ENCODE peak calls at places on chromosomes 5 and 9, in six cellular contexts. G is neuronal stem cell; C is Caco-2; I is left ventricle myocardium inferior; L is OCI-LY7; F is CD4-positive, CD25-positive, alpha-beta regulatory T cell. S is an unnamed sample.

GRCh38 chr5:133227897-133228296 is 176.1 kb downstream of the HSPA4 start:
- DNase-seq in F (no peak), C (no peak), L (no peak), I (no peak), G (no peak), S (no peak)

GRCh38 chr9:109290385-109290784 is 30.5 kb downstream of the EPB41L4B start:
- DNase-seq in C (no peak), L (no peak), G (no peak), F (no peak), I (no peak), S (no peak)

GRCh38 chr5:56638061-56638621 is 177.2 kb upstream of the MAP3K1 start:
- DNase-seq in L (no peak), G (no peak), C (peak; percentile 81), F (no peak), I (no peak), S (no peak)

GRCh38 chr9:115157245-115157674 is 39.3 kb upstream of the TNC start:
- DNase-seq in L (no peak), I (no peak), F (no peak), C (peak; percentile 38), G (no peak), S (no peak)

GRCh38 chr5:71586052-71586940 is 844 bp upstream of the MCCC2 start:
- DNase-seq in G (no peak), C (peak; percentile 78), I (no peak), L (peak; percentile 47), F (no peak), S (no peak)

GRCh38 chr5:170159101-170159698 is 53.5 kb downstream of the FOXI1 start:
- DNase-seq in G (no peak), L (no peak), C (no peak), I (no peak), F (no peak), S (no peak)

GRCh38 chr9:98191615-98192502 is 578 bp downstream of the CORO2A start:
- DNase-seq in L (peak; percentile 26), I (no peak), F (peak; percentile 46), C (peak; percentile 66), G (no peak), S (no peak)

GRCh38 chr5:114782869-114783268 is 386.8 kb downstream of the TRIM36 start:
- DNase-seq in I (peak; percentile 63), C (no peak), L (no peak), F (no peak), G (no peak), S (no peak)

GRCh38 chr5:65927497-65928340 is 1.3 kb downstream of the ERBIN start:
- DNase-seq in I (no peak), F (peak; percentile 74), C (peak; percentile 25), L (peak; percentile 68), G (no peak), S (no peak)

GRCh38 chr5:39775058-39775457 is 350.3 kb upstream of the DAB2 start:
- DNase-seq in L (no peak), I (no peak), G (no peak), F (no peak), C (no peak), S (no peak)

GRCh38 chr9:127991017-127991756 is 10.4 kb upstream of the EEIG1 start:
- DNase-seq in F (no peak), C (peak; percentile 27), I (no peak), G (no peak), L (no peak), S (no peak)

GRCh38 chr5:38916802-38917201 is 71.0 kb downstream of the OSMR start:
- DNase-seq in C (no peak), G (no peak), L (no peak), F (no peak), I (no peak), S (no peak)

GRCh38 chr9:123834907-123835562 is 94.9 kb downstream of the DENND1A start:
- DNase-seq in C (no peak), G (peak; percentile 17), L (peak; percentile 32), I (no peak), F (peak; percentile 54), S (no peak)

GRCh38 chr9:19656704-19657103 is 132.1 kb downstream of the SLC24A2 start:
- DNase-seq in F (no peak), L (no peak), I (no peak), G (no peak), C (no peak), S (no peak)

GRCh38 chr5:60494144-60494543 is 205.8 kb downstream of the DEPDC1B start:
- DNase-seq in L (no peak), I (no peak), F (no peak), G (no peak), C (no peak), S (no peak)

GRCh38 chr9:109520475-109521132 is 22.5 kb upstream of the PTPN3 start:
- DNase-seq in C (peak; percentile 79), G (peak; percentile 72), F (peak; percentile 59), I (peak; percentile 24), L (peak; percentile 60), S (no peak)

GRCh38 chr5:122063836-122064235 is 14.2 kb downstream of the LOX start:
- DNase-seq in C (no peak), F (no peak), L (no peak), G (no peak), I (no peak), S (no peak)

GRCh38 chr9:35598863-35599590 is 6.0 kb upstream of the TESK1 start:
- DNase-seq in F (no peak), L (peak; percentile 61), C (peak; percentile 58), I (no peak), G (no peak), S (no peak)

GRCh38 chr5:79333852-79334557 is 98.1 kb downstream of the JMY start:
- DNase-seq in F (no peak), L (peak; percentile 5), I (no peak), G (no peak), C (no peak), S (no peak)

GRCh38 chr5:93579561-93580386 is 1.2 kb downstream of the NR2F1-AS1 start:
- DNase-seq in F (no peak), G (no peak), I (no peak), L (no peak), C (peak; percentile 20), S (no peak)

GRCh38 chr5:12245429-12245828 is 341.2 kb upstream of the CTNND2 start:
- DNase-seq in G (no peak), I (no peak), L (no peak), C (no peak), F (no peak), S (no peak)

GRCh38 chr5:128579111-128579510 is 41.1 kb upstream of the FBN2 start:
- DNase-seq in I (no peak), L (no peak), C (no peak), F (no peak), G (no peak), S (no peak)

GRCh38 chr9:37027582-37028424 is 6.3 kb downstream of the PAX5 start:
- DNase-seq in I (peak; percentile 82), G (peak; percentile 96), C (peak; percentile 98), F (peak; percentile 88), L (peak; percentile 99), S (peak; percentile 52)

GRCh38 chr5:142841511-142842255 is 71.5 kb downstream of the ARHGAP26 start:
- DNase-seq in C (no peak), L (no peak), G (peak; percentile 42), I (peak; percentile 68), F (no peak), S (no peak)

GRCh38 chr5:151695464-151695863 is 8.7 kb upstream of the SPARC start:
- DNase-seq in G (no peak), I (no peak), F (no peak), C (no peak), L (no peak), S (no peak)

GRCh38 chr5:57671371-57671770 is 188.8 kb upstream of the ACTBL2 start:
- DNase-seq in L (no peak), G (no peak), I (no peak), F (no peak), C (no peak), S (no peak)

GRCh38 chr9:119026120-119026519 is 343.1 kb downstream of the BRINP1 start:
- DNase-seq in G (no peak), I (peak; percentile 42), L (no peak), F (no peak), C (no peak), S (no peak)

GRCh38 chr5:138752341-138752950 is 779 bp upstream of the CTNNA1 start:
- DNase-seq in G (peak; percentile 26), L (peak; percentile 25), F (no peak), I (peak; percentile 20), C (peak; percentile 65), S (no peak)

GRCh38 chr5:119360905-119361605 is 5.2 kb downstream of the TNFAIP8 start:
- DNase-seq in G (no peak), I (no peak), C (no peak), F (no peak), L (no peak), S (no peak)

GRCh38 chr5:107418902-107419301 is 251.8 kb downstream of the EFNA5 start:
- DNase-seq in I (no peak), C (no peak), G (no peak), F (no peak), L (no peak), S (no peak)

GRCh38 chr9:70352802-70353201 is 61.7 kb downstream of the KLF9 start:
- DNase-seq in G (no peak), I (no peak), C (no peak), L (no peak), F (peak; percentile 21), S (no peak)

GRCh38 chr9:93640027-93640426 is 63.6 kb downstream of the PHF2 start:
- DNase-seq in L (no peak), G (no peak), F (no peak), C (no peak), I (no peak), S (no peak)

GRCh38 chr5:147234825-147235635 is at the start of gene STK32A:
- DNase-seq in L (no peak), G (peak; percentile 70), I (peak; percentile 34), C (peak; percentile 64), F (no peak), S (no peak)

DNA sequence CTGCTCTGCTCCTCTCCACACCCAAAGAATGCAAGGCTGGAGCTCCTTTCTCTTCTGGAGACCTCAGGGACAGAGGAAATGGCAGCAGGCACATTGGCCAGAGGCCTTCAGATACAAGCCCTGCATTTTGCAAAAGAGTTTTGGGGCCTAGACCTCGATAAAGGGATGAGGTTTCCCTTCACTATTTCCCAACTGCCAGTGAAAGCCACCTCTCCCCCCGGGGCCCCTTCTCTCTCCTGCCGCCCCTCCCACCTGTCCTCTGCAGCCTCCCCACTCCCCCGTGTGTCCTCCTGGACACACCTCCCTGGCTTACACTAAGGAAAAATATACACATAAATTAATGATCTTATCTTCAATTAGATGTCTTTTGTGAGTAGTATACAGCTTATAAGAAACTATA is 21.3 kb upstream of the LMNB1 start:
- DNase-seq in L (no peak), C (no peak), I (no peak), G (no peak), F (no peak), S (no peak)
- H3K4me1 ChIP-seq in L (peaks cover 21% of the 10 kb centered on the region), C (peaks cover 14% of the 10 kb centered on the region), I (no peaks in the 10 kb centered on the region), G (no peaks in the 10 kb centered on the region), F (peaks cover 13% of the 10 kb centered on the region), S (no peaks in the 10 kb centered on the region)

GRCh38 chr9:79257671-79258410 is 313.9 kb upstream of the TLE4 start:
- DNase-seq in I (no peak), F (no peak), G (no peak), C (no peak), L (no peak), S (no peak)
- H3K4me3 ChIP-seq in I (peak overlapping the region; percentile 17), F (no peak overlapping the region), G (no peak overlapping the region), C (no peak overlapping the region), L (no peak overlapping the region), S (no peak overlapping the region)

GRCh38 chr9:68719847-68720246 is 14.8 kb downstream of the PIP5K1B start:
- DNase-seq in F (no peak), L (no peak), C (no peak), I (no peak), G (no peak), S (no peak)
- H3K4me1 ChIP-seq in F (no peaks in the 10 kb centered on the region), L (peaks cover 2% of the 10 kb centered on the region), C (no peaks in the 10 kb centered on the region), I (peaks cover 48% of the 10 kb centered on the region), G (peaks cover 24% of the 10 kb centered on the region), S (no peaks in the 10 kb centered on the region)

GRCh38 chr9:23824241-23825142 is 1.5 kb downstream of the ELAVL2 start:
- DNase-seq in G (no peak), C (no peak), I (no peak), L (no peak), F (no peak), S (no peak)
- H3K4me3 ChIP-seq in G (peak overlapping the region; percentile 79), C (no peak overlapping the region), I (peak overlapping the region; percentile 61), L (no peak overlapping the region), F (no peak overlapping the region), S (no peak overlapping the region)

S was measured in esophagus squamous epithelium.